ENCODE peak calls at places on chromosomes 3 and 15, in five cellular contexts. M, Z, W, P and Y are unnamed samples.

GRCh38 chr15:74129411-74130088 is 836 bp upstream of the ISLR2 start:
- DNase-seq in W (no peak), P (no peak), M (no peak), Z (no peak), Y (no peak)

GRCh38 chr3:30749230-30749629 is 142.8 kb downstream of the TGFBR2 start:
- DNase-seq in M (no peak), W (no peak), P (no peak), Z (no peak), Y (no peak)

GRCh38 chr3:48664313-48664644 is 1.6 kb upstream of the CELSR3 start:
- DNase-seq in W (no peak), M (no peak), Z (no peak), P (no peak), Y (no peak)

GRCh38 chr15:90839187-90840071 is 29.0 kb upstream of the FURIN start:
- DNase-seq in Z (no peak), W (no peak), M (peak; percentile 57), P (peak; percentile 85), Y (no peak)

GRCh38 chr3:29202368-29202767 is 78.5 kb upstream of the RBMS3 start:
- DNase-seq in W (no peak), M (peak; percentile 29), Z (no peak), P (no peak), Y (no peak)

GRCh38 chr3:196207833-196208607 is 3.2 kb downstream of the ZDHHC19 start:
- DNase-seq in P (no peak), Z (peak; percentile 70), M (peak; percentile 29), W (no peak), Y (peak; percentile 92)

GRCh38 chr3:30340500-30340899 is 265.9 kb upstream of the TGFBR2 start:
- DNase-seq in Z (no peak), M (no peak), W (no peak), P (no peak), Y (no peak)

GRCh38 chr3:3200632-3201212 is 21.2 kb upstream of the CRBN start:
- DNase-seq in P (peak; percentile 41), Z (no peak), W (no peak), M (peak; percentile 74), Y (peak; percentile 60)

GRCh38 chr3:169676925-169677537 is 13.5 kb upstream of the MECOM start:
- DNase-seq in W (no peak), M (no peak), Z (no peak), P (no peak), Y (no peak)

GRCh38 chr3:140420621-140421357 is 257.1 kb upstream of the TRIM42 start:
- DNase-seq in M (peak; percentile 75), Z (peak; percentile 66), P (no peak), W (no peak), Y (peak; percentile 46)

GRCh38 chr3:12187448-12188327 is 29.0 kb upstream of the TIMP4 start:
- DNase-seq in Z (peak; percentile 77), P (no peak), M (peak; percentile 77), W (no peak), Y (no peak)

GRCh38 chr3:110858549-110858948 is 213.1 kb upstream of the NECTIN3 start:
- DNase-seq in M (no peak), Z (no peak), W (no peak), P (no peak), Y (no peak)

GRCh38 chr3:193638833-193639232 is 45.8 kb downstream of the OPA1 start:
- DNase-seq in M (no peak), W (no peak), Z (no peak), P (no peak), Y (no peak)

GRCh38 chr3:152961323-152961722 is 126.4 kb downstream of the P2RY1 start:
- DNase-seq in P (no peak), M (peak; percentile 52), Z (no peak), W (no peak), Y (no peak)

GRCh38 chr3:194176274-194176991 is 40.5 kb downstream of the HES1 start:
- DNase-seq in W (no peak), P (no peak), Z (no peak), M (no peak), Y (no peak)

GRCh38 chr3:72738752-72739520 is 109.3 kb downstream of the SHQ1 start:
- DNase-seq in P (peak; percentile 50), W (peak; percentile 63), M (peak; percentile 49), Z (peak; percentile 72), Y (peak; percentile 40)

GRCh38 chr3:40309925-40310635 is 573 bp downstream of the EIF1B start:
- DNase-seq in W (peak; percentile 53), Z (peak; percentile 79), M (peak; percentile 61), P (peak; percentile 33), Y (peak; percentile 62)

GRCh38 chr3:42855547-42856380 is 19.9 kb downstream of the CYP8B1 start:
- DNase-seq in M (no peak), P (no peak), W (no peak), Z (no peak), Y (no peak)

GRCh38 chr3:2599471-2599870 is 500.8 kb downstream of the CNTN4 start:
- DNase-seq in W (no peak), P (no peak), Z (no peak), M (no peak), Y (no peak)

GRCh38 chr3:11541321-11542303 is 102.1 kb downstream of the VGLL4 start:
- DNase-seq in Z (no peak), M (no peak), W (peak; percentile 24), P (no peak), Y (no peak)

GRCh38 chr3:158727499-158728377 is 4.5 kb downstream of the RARRES1 start:
- DNase-seq in P (peak; percentile 45), M (peak; percentile 91), W (no peak), Z (no peak), Y (peak; percentile 74)

GRCh38 chr3:8619548-8619947 is 25.1 kb downstream of the SSUH2 start:
- DNase-seq in M (peak; percentile 61), W (no peak), Z (no peak), P (no peak), Y (peak; percentile 42)

GRCh38 chr3:142981108-142981507 is 17.6 kb upstream of the PAQR9 start:
- DNase-seq in Z (no peak), M (no peak), P (no peak), W (no peak), Y (no peak)

GRCh38 chr15:57578288-57578900 is 13.3 kb upstream of the MYZAP start:
- DNase-seq in W (no peak), Z (no peak), M (no peak), P (no peak), Y (no peak)

GRCh38 chr15:78350058-78350457 is 9.9 kb downstream of the CRABP1 start:
- DNase-seq in M (no peak), Z (no peak), P (no peak), W (no peak), Y (no peak)

GRCh38 chr3:52237659-52238172 is 1.2 kb downstream of the TWF2 start:
- DNase-seq in P (peak; percentile 83), M (peak; percentile 88), W (peak; percentile 86), Z (peak; percentile 95), Y (peak; percentile 95)

GRCh38 chr3:195236076-195236798 is 34.7 kb downstream of the XXYLT1 start:
- DNase-seq in W (no peak), Z (peak; percentile 25), P (peak; percentile 5), M (no peak), Y (peak; percentile 10)

GRCh38 chr15:98798375-98798893 is 150.1 kb downstream of the IGF1R start:
- DNase-seq in Z (no peak), M (no peak), P (no peak), W (no peak), Y (no peak)

GRCh38 chr15:58340176-58340575 is 91.6 kb upstream of the LIPC start:
- DNase-seq in M (no peak), Z (no peak), P (no peak), W (no peak), Y (no peak)

GRCh38 chr3:46479696-46480095 is 15.0 kb upstream of the LTF start:
- DNase-seq in P (no peak), Z (no peak), W (no peak), M (no peak), Y (peak; percentile 5)

GRCh38 chr15:91268510-91268909 is 168.5 kb downstream of the SV2B start:
- DNase-seq in M (no peak), Z (peak; percentile 42), P (no peak), W (no peak), Y (no peak)

GRCh38 chr3:63607716-63608115 is 44.8 kb upstream of the SNTN start:
- DNase-seq in M (no peak), W (no peak), P (no peak), Z (no peak), Y (no peak)

GRCh38 chr15:33808720-33809119 is 159.6 kb upstream of the CHRM5 start:
- DNase-seq in W (no peak), P (no peak), M (peak; percentile 72), Z (no peak), Y (no peak)

GRCh38 chr15:40010681-40011080 is 28.3 kb downstream of the SRP14 start:
- DNase-seq in M (peak; percentile 79), P (no peak), W (no peak), Z (no peak), Y (peak; percentile 16)

GRCh38 chr3:45021524-45021923 is 4.6 kb upstream of the CLEC3B start:
- DNase-seq in P (no peak), W (no peak), Z (peak; percentile 94), M (peak; percentile 26), Y (no peak)

GRCh38 chr3:16203031-16203430 is 28.6 kb downstream of the GALNT15 start:
- DNase-seq in M (no peak), Z (no peak), W (no peak), P (no peak), Y (no peak)

GRCh38 chr3:82133070-82133606 is 371.7 kb upstream of the GBE1 start:
- DNase-seq in W (no peak), P (peak; percentile 67), Z (peak; percentile 74), M (peak; percentile 80), Y (peak; percentile 74)

GRCh38 chr15:42050484-42051255 is 29.8 kb upstream of the PLA2G4E start:
- DNase-seq in W (no peak), Z (no peak), M (no peak), P (no peak), Y (no peak)

GRCh38 chr3:76760336-76760735 is 279.6 kb upstream of the ROBO2 start:
- DNase-seq in W (no peak), P (no peak), M (no peak), Z (no peak), Y (no peak)
- H3K9me3 ChIP-seq in W (no peaks in the 10 kb centered on the region), P (no peaks in the 10 kb centered on the region), M (no peaks in the 10 kb centered on the region), Z (no peaks in the 10 kb centered on the region), Y (no peaks in the 10 kb centered on the region)

DNA sequence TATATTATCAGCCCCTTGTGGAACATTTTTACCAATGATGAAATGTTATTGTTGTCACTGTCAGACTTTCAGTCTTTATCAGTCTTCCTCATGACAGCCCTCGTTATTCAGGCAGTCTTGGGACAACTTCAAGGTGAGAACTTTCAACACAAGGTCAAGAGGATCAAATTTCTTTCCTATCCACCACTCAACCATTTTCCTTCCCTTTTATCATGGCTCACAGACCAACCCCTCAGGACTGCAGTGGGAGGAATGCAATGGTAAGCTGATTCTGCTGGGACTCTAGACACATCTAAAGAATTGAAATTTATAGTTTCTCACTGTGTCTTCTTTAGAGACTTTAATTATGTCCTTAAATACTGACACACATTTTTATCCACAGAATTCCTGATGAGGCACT is 107.0 kb upstream of the LSAMP start:
- DNase-seq in P (no peak), Z (no peak), W (no peak), M (no peak), Y (no peak)
- H3K27ac ChIP-seq in P (no peak overlapping the region), Z (no peak overlapping the region), W (no peak overlapping the region), M (no peak overlapping the region), Y (no peak overlapping the region)

GRCh38 chr3:128858167-128858566 is 21.3 kb upstream of the ACAD9 start:
- DNase-seq in M (no peak), Z (no peak), W (no peak), P (no peak), Y (no peak)
- H3K9me3 ChIP-seq in M (no peaks in the 10 kb centered on the region), Z (peaks cover 2% of the 10 kb centered on the region), W (peaks cover 55% of the 10 kb centered on the region), P (peaks cover 14% of the 10 kb centered on the region), Y (no peaks in the 10 kb centered on the region)

GRCh38 chr15:67531379-67532059 is 10.6 kb downstream of the C15orf61 start:
- DNase-seq in Z (no peak), W (no peak), M (peak; percentile 21), P (no peak), Y (no peak)
- H3K27ac ChIP-seq in Z (no peak overlapping the region), W (no peak overlapping the region), M (no peak overlapping the region), P (no peak overlapping the region), Y (no peak overlapping the region)